ENCODE peak calls at places on chromosomes 1 and 21, in ten cellular contexts. V, I, C, F, W, T, M, L, O and H are unnamed samples.
A peak's percentile ranks its signal among the peaks of the same experiment; 100 is the strongest.

GRCh38 chr21:26784974-26785373 is 60.2 kb downstream of the ADAMTS1 start:
- DNase-seq in V (peak; percentile 37), I (no peak), C (no peak), F (no peak), W (no peak), T (no peak), M (no peak), L (no peak), O (no peak), H (no peak)

GRCh38 chr1:205450448-205450847 is 5.4 kb downstream of the BLACAT1 start:
- DNase-seq in V (no peak), I (peak; percentile 65), C (no peak), F (peak; percentile 59), W (no peak), T (peak; percentile 89), M (no peak), L (peak; percentile 52), O (no peak), H (no peak)

GRCh38 chr1:94186946-94187345 is 50.4 kb downstream of the ARHGAP29 start:
- DNase-seq in V (no peak), I (no peak), C (no peak), F (no peak), W (no peak), T (no peak), M (no peak), L (no peak), O (no peak), H (no peak)

GRCh38 chr1:46487818-46488218 is 1.8 kb upstream of the DMBX1 start:
- DNase-seq in V (no peak), I (peak; percentile 82), C (no peak), F (no peak), W (peak; percentile 29), T (peak; percentile 88), M (peak; percentile 31), L (peak; percentile 83), O (peak; percentile 93), H (no peak)

GRCh38 chr1:43311521-43311920 is 10.7 kb downstream of the TIE1 start:
- DNase-seq in V (no peak), I (no peak), C (peak; percentile 44), F (no peak), W (no peak), T (no peak), M (no peak), L (no peak), O (no peak), H (no peak)

GRCh38 chr1:29643838-29644440 is 407.6 kb downstream of the PTPRU start:
- DNase-seq in V (no peak), I (no peak), C (no peak), F (no peak), W (no peak), T (peak; percentile 5), M (no peak), L (no peak), O (no peak), H (no peak)

GRCh38 chr1:159828916-159829634 is 2.4 kb downstream of the SLAMF8 start:
- DNase-seq in V (no peak), I (peak; percentile 68), C (peak; percentile 75), F (no peak), W (peak; percentile 10), T (peak; percentile 90), M (peak; percentile 23), L (peak; percentile 75), O (peak; percentile 61), H (peak; percentile 36)

GRCh38 chr1:40391688-40392145 is 18.2 kb downstream of the SMAP2 start:
- DNase-seq in V (no peak), I (no peak), C (no peak), F (peak; percentile 6), W (no peak), T (no peak), M (no peak), L (no peak), O (no peak), H (no peak)

GRCh38 chr1:208129057-208129456 is 115.1 kb downstream of the PLXNA2 start:
- DNase-seq in V (no peak), I (no peak), C (no peak), F (no peak), W (no peak), T (no peak), M (peak; percentile 35), L (no peak), O (no peak), H (no peak)

GRCh38 chr1:209756608-209757445 is 974 bp downstream of the TRAF3IP3 start:
- DNase-seq in V (no peak), I (no peak), C (no peak), F (peak; percentile 11), W (no peak), T (no peak), M (no peak), L (no peak), O (no peak), H (no peak)

GRCh38 chr1:156856282-156856785 is 2.6 kb downstream of the INSRR start:
- DNase-seq in V (no peak), I (no peak), C (no peak), F (no peak), W (no peak), T (no peak), M (no peak), L (no peak), O (no peak), H (no peak)

GRCh38 chr1:43951021-43951985 is 4.6 kb downstream of the IPO13 start:
- DNase-seq in V (no peak), I (no peak), C (no peak), F (no peak), W (no peak), T (no peak), M (no peak), L (no peak), O (no peak), H (peak; percentile 22)

GRCh38 chr1:1574721-1575537 is at the start of gene SSU72:
- DNase-seq in V (peak; percentile 89), I (peak; percentile 96), C (peak; percentile 96), F (peak; percentile 87), W (peak; percentile 93), T (peak; percentile 96), M (peak; percentile 89), L (peak; percentile 95), O (peak; percentile 92), H (peak; percentile 97)

GRCh38 chr21:44528634-44528995 is 11.4 kb downstream of the KRTAP10-1 start:
- DNase-seq in V (no peak), I (no peak), C (no peak), F (no peak), W (no peak), T (no peak), M (no peak), L (no peak), O (no peak), H (no peak)

GRCh38 chr1:47776554-47777156 is 220.5 kb downstream of the TRABD2B start:
- DNase-seq in V (no peak), I (no peak), C (no peak), F (no peak), W (no peak), T (no peak), M (no peak), L (peak; percentile 24), O (no peak), H (no peak)

GRCh38 chr1:220137006-220137794 is 43.3 kb downstream of the IARS2 start:
- DNase-seq in V (no peak), I (no peak), C (no peak), F (no peak), W (peak; percentile 46), T (no peak), M (no peak), L (no peak), O (no peak), H (no peak)

GRCh38 chr1:65069186-65069585 is 78.8 kb upstream of the AK4 start:
- DNase-seq in V (no peak), I (no peak), C (no peak), F (no peak), W (no peak), T (no peak), M (no peak), L (no peak), O (no peak), H (no peak)

GRCh38 chr1:111538343-111539035 is 35.1 kb upstream of the ADORA3 start:
- DNase-seq in V (no peak), I (no peak), C (no peak), F (peak; percentile 12), W (peak; percentile 98), T (no peak), M (peak; percentile 65), L (no peak), O (no peak), H (peak; percentile 19)

GRCh38 chr1:160665330-160666078 is 18.7 kb upstream of the SLAMF1 start:
- DNase-seq in V (no peak), I (no peak), C (peak; percentile 86), F (no peak), W (peak; percentile 9), T (peak; percentile 84), M (no peak), L (peak; percentile 6), O (no peak), H (no peak)